ENCODE peak calls at places on chromosome X, in four cellular contexts. D, B, Q and F are unnamed samples.

GRCh38 chrX:39396358-39396995 is 595.2 kb downstream of the MID1IP1 start:
- DNase-seq in B (no peak), D (no peak), Q (no peak), F (no peak)

GRCh38 chrX:19682712-19683331 is 167.5 kb upstream of the MAP3K15 start:
- DNase-seq in B (peak; percentile 80), D (peak; percentile 84), Q (peak; percentile 3), F (peak; percentile 77)

GRCh38 chrX:133415276-133416105 is at the start of gene GPC4:
- DNase-seq in Q (peak; percentile 51), D (peak; percentile 73), B (no peak), F (no peak)

GRCh38 chrX:76428243-76429130 is 977 bp downstream of the MAGEE1 start:
- DNase-seq in Q (no peak), B (peak; percentile 74), D (peak; percentile 41), F (peak; percentile 24)

GRCh38 chrX:151538190-151539122 is 25.0 kb upstream of the PASD1 start:
- DNase-seq in B (no peak), D (no peak), Q (no peak), F (no peak)

GRCh38 chrX:117543885-117544284 is 572.7 kb downstream of the KLHL13 start:
- DNase-seq in D (no peak), B (no peak), Q (no peak), F (no peak)

GRCh38 chrX:113644426-113644825 is 803.8 kb upstream of the AMOT start:
- DNase-seq in Q (no peak), B (no peak), D (no peak), F (no peak)

GRCh38 chrX:136662104-136662503 is 14.1 kb downstream of the CD40LG start:
- DNase-seq in B (no peak), Q (no peak), D (no peak), F (no peak)

GRCh38 chrX:52262195-52262546 is 77.5 kb downstream of the MAGED4 start:
- DNase-seq in D (no peak), Q (no peak), B (no peak), F (no peak)

GRCh38 chrX:39960219-39960618 is 137.5 kb downstream of the BCOR start:
- DNase-seq in Q (no peak), B (no peak), D (no peak), F (no peak)

GRCh38 chrX:82333575-82333974 is 1131.7 kb downstream of the SH3BGRL start:
- DNase-seq in D (no peak), Q (no peak), B (no peak), F (no peak)

GRCh38 chrX:78029663-78030062 is 60.2 kb upstream of the PGAM4 start:
- DNase-seq in B (no peak), D (no peak), Q (peak; percentile 0), F (no peak)

GRCh38 chrX:23380581-23380980 is 45.9 kb downstream of the PTCHD1 start:
- DNase-seq in Q (no peak), B (no peak), D (no peak), F (no peak)

GRCh38 chrX:109847257-109848187 is 114.5 kb upstream of the ACSL4 start:
- DNase-seq in B (no peak), Q (no peak), D (no peak), F (no peak)

GRCh38 chrX:122113376-122113775 is 1066.0 kb downstream of the GLUD2 start:
- DNase-seq in B (no peak), Q (no peak), D (no peak), F (no peak)

GRCh38 chrX:10507876-10508275 is 112.5 kb downstream of the MID1 start:
- DNase-seq in Q (no peak), B (no peak), D (no peak), F (no peak)

GRCh38 chrX:134782796-134783195 is 124.5 kb upstream of the PLAC1 start:
- DNase-seq in Q (no peak), B (no peak), D (no peak), F (no peak)

GRCh38 chrX:70436380-70436779 is 8.3 kb upstream of the DLG3 start:
- DNase-seq in D (no peak), B (no peak), Q (no peak), F (no peak)
- H3K27ac ChIP-seq in D (peak overlapping the region; percentile 20), B (no peak overlapping the region), Q (no peak overlapping the region), F (no peak overlapping the region)

DNA sequence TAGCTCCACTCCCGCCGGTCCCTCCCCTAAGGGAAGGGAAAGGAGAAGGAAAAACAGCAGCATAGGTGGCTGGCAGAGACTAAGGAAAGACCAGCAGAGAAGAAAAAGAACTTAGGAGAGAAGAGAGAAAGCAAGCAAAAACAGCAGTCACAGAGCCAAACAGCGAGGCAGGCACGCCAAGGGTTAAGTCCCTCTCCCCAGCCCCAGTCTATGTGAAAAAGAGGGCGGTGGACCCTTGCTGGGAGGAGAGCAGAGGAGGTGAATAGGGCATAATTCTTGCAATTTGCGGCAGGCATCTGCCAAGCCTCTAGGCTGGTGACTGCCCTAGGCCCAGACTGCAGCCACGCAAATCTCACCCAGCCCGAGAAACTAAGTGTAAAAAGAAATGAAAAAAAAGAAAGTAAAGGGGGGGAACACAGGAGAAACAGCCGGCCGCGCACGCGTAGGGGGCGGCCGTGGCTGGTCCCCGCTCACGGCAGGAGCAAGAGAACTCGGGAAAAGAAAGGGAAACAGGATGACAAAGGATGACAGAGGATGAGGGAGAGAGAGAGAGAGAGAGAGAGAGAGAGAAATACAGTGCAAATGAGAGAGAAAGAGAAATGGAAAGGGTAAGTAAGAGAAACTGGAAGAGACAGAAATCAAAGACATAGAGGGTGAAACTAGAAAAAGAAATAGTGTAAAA is 48.6 kb downstream of the MAGEA9 start:
- DNase-seq in Q (peak; percentile 45), B (no peak), D (no peak), F (no peak)
- H3K4me3 ChIP-seq in Q (no peak overlapping the region), B (peak overlapping the region; percentile 22), D (peak overlapping the region; percentile 69), F (peak overlapping the region; percentile 17)

GRCh38 chrX:132267392-132267791 is 48.1 kb upstream of the RAP2C start:
- DNase-seq in Q (no peak), B (no peak), D (no peak), F (no peak)

GRCh38 chrX:132272826-132273225 is 53.6 kb upstream of the RAP2C start:
- DNase-seq in Q (no peak), D (no peak), B (no peak), F (no peak)

GRCh38 chrX:132270021-132270420 is 50.8 kb upstream of the RAP2C start:
- DNase-seq in Q (no peak), B (no peak), D (no peak), F (no peak)

GRCh38 chrX:132271330-132271729 is 52.1 kb upstream of the RAP2C start:
- DNase-seq in B (no peak), Q (no peak), D (no peak), F (no peak)

GRCh38 chrX:132270699-132271098 is 51.5 kb upstream of the RAP2C start:
- DNase-seq in B (peak; percentile 79), D (no peak), Q (no peak), F (no peak)
- H3K27ac ChIP-seq in B (peak overlapping the region; percentile 92), D (no peak overlapping the region), Q (no peak overlapping the region), F (no peak overlapping the region)

DNA sequence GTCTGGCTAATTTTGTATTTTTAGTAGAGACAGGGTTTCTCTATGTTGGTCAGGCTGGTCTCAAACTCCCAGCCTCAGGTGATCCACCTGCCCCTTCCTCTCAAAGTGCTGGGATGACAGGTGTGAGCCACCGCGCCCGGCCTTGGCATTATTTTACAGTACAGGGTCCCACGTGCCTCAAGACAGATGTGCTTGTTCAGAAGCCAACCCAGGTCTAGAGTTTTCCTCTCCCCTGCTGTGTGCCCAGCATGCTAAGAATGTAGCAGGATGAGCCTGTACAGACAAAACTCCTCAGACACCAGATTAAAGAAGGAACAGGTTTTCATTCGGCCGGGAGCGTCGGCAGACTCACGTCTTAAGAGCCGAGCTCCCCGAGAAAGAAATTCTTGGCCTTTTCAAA is 42.2 kb downstream of the CRLF2 start:
- DNase-seq in Q (no peak), D (no peak), B (no peak), F (no peak)
- H3K4me3 ChIP-seq in Q (no peak overlapping the region), D (no peak overlapping the region), B (no peak overlapping the region), F (no peak overlapping the region)